ENCODE peak calls at places on chromosomes 11 and 22, in six cellular contexts. P is lower lobe of right lung, I is astrocyte of the spinal cord, J is AG09309, A is choroid plexus epithelial cell, T is A549. C is an unnamed sample.

GRCh38 chr11:13463779-13464290 is 813 bp upstream of the BTBD10 start:
- DNase-seq in P (no peak), I (no peak), J (no peak), A (no peak), T (no peak), C (peak)

GRCh38 chr11:119897576-119897975 is 168.6 kb upstream of the NECTIN1 start:
- DNase-seq in P (no peak), I (no peak), J (no peak), A (no peak), T (no peak), C (no peak)

GRCh38 chr11:59207988-59208432 is 4.7 kb downstream of the MPEG1 start:
- DNase-seq in P (no peak), I (peak), J (peak), A (peak), T (peak), C (peak)

GRCh38 chr22:19636696-19637355 is 77.5 kb upstream of the SEPTIN5 start:
- DNase-seq in P (no peak), I (no peak), J (no peak), A (no peak), T (no peak), C (no peak)

GRCh38 chr11:36148701-36149100 is 140.5 kb downstream of the COMMD9 start:
- DNase-seq in P (no peak), I (no peak), J (no peak), A (no peak), T (no peak), C (no peak)

GRCh38 chr22:43544282-43544673 is 132.5 kb downstream of the MPPED1 start:
- DNase-seq in P (no peak), I (no peak), J (no peak), A (no peak), T (no peak), C (no peak)

GRCh38 chr22:35343664-35344550 is 37.0 kb upstream of the HMOX1 start:
- DNase-seq in P (no peak), I (no peak), J (no peak), A (no peak), T (no peak), C (no peak)

GRCh38 chr11:106424111-106424510 is 346.6 kb downstream of the AASDHPPT start:
- DNase-seq in P (no peak), I (peak), J (no peak), A (peak), T (peak), C (peak)

GRCh38 chr11:116990061-116990473 is 108.2 kb downstream of the SIK3 start:
- DNase-seq in P (no peak), I (peak), J (peak), A (peak), T (no peak), C (peak)

GRCh38 chr11:35814720-35815305 is 129.0 kb upstream of the LDLRAD3 start:
- DNase-seq in P (no peak), I (no peak), J (no peak), A (no peak), T (no peak), C (no peak)

GRCh38 chr22:31496735-31497146 is 405 bp downstream of the SFI1 start:
- DNase-seq in P (peak), I (peak), J (no peak), A (no peak), T (no peak), C (no peak)

GRCh38 chr11:131932584-131933360 is 562.4 kb downstream of the NTM start:
- DNase-seq in P (no peak), I (no peak), J (no peak), A (no peak), T (no peak), C (no peak)

GRCh38 chr11:1747753-1748466 is 2.5 kb downstream of the IFITM10 start:
- DNase-seq in P (no peak), I (no peak), J (no peak), A (no peak), T (no peak), C (no peak)

GRCh38 chr11:17609536-17610401 is 62.7 kb downstream of the OTOG start:
- DNase-seq in P (no peak), I (no peak), J (no peak), A (no peak), T (no peak), C (no peak)

GRCh38 chr11:108069947-108070346 is 51.4 kb upstream of the ACAT1 start:
- DNase-seq in P (no peak), I (peak), J (peak), A (peak), T (no peak), C (peak)

GRCh38 chr22:23856721-23857605 is 712 bp upstream of the SLC2A11 start:
- DNase-seq in P (no peak), I (peak), J (no peak), A (peak), T (no peak), C (peak)

GRCh38 chr11:69343401-69344321 is 49.7 kb downstream of the MYEOV start:
- DNase-seq in P (no peak), I (no peak), J (no peak), A (no peak), T (no peak), C (no peak)

GRCh38 chr22:27983361-27983791 is 64.3 kb upstream of the PITPNB start:
- DNase-seq in P (no peak), I (no peak), J (no peak), A (no peak), T (no peak), C (no peak)

GRCh38 chr11:115415939-115416338 is 88.3 kb downstream of the CADM1 start:
- DNase-seq in P (no peak), I (no peak), J (no peak), A (no peak), T (no peak), C (no peak)

GRCh38 chr11:128448487-128448886 is 138.9 kb downstream of the ETS1 start:
- DNase-seq in P (no peak), I (peak), J (no peak), A (peak), T (peak), C (peak)
- TF ChIP-seq CTCF in P (no peak), I (no peak), J (no peak), A (peak), T (no peak), C (no peak)

GRCh38 chr22:29727248-29727551 is 7.4 kb downstream of the CABP7 start:
- DNase-seq in P (peak), I (no peak), J (no peak), A (peak), T (peak), C (no peak)
- TF ChIP-seq CTCF in P (peak), I (peak), J (peak), A (peak), T (peak), C (peak)

DNA sequence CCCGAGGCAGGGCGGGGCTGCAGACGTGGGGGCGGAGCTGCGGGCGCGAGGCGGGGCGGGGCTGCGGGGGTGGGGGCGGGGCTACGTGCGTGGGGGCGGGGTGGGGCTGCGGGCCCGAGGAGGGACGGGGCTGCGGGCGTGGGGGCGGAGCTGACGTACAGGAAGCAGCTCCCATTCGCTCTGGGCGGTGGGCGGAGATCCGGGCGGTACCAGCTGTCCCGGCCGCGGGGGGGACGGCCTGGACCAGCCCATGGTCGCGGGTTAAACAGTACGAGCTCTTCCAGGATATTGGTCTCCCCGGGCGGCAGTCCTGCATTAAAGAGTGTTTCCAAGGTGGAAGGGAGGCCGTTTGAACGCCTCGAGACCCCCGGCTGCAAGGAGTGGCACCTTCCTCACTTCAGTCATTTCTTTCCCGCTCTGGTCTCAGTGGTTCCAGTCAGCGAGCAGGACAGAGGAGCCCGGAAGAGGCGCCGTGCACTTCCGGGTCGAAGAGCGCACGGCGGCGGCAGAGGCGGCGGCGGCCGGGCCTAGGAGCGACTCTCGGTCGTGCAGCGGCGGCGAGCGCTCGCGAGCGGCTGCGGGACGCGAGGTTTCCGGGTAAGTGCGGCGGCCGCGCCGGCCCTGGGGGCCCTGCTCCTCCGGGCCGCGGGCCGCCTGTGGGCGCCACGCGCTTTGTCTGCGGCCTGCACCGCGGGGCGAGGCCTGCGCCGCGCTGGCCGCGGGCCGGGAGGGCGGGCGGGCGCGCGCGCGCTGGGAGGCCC is at the start of gene PHRF1:
- DNase-seq in P (peak), I (peak), J (peak), A (peak), T (peak), C (peak)
- TF ChIP-seq CTCF in P (no peak), I (no peak), J (no peak), A (no peak), T (no peak), C (no peak)

GRCh38 chr11:76132268-76132667 is 74.0 kb downstream of the WNT11 start:
- DNase-seq in P (no peak), I (peak), J (no peak), A (peak), T (no peak), C (no peak)

GRCh38 chr11:76131142-76131541 is 75.2 kb downstream of the WNT11 start:
- DNase-seq in P (no peak), I (no peak), J (no peak), A (no peak), T (no peak), C (no peak)

GRCh38 chr11:76134239-76134638 is 72.1 kb downstream of the WNT11 start:
- DNase-seq in P (no peak), I (no peak), J (no peak), A (no peak), T (no peak), C (no peak)

GRCh38 chr11:76129729-76130128 is 76.6 kb downstream of the WNT11 start:
- DNase-seq in P (no peak), I (no peak), J (no peak), A (no peak), T (no peak), C (no peak)

GRCh38 chr11:76131585-76131984 is 74.7 kb downstream of the WNT11 start:
- DNase-seq in P (no peak), I (no peak), J (no peak), A (no peak), T (no peak), C (no peak)
- TF ChIP-seq CTCF in P (no peak), I (no peak), J (no peak), A (no peak), T (no peak), C (no peak)

DNA sequence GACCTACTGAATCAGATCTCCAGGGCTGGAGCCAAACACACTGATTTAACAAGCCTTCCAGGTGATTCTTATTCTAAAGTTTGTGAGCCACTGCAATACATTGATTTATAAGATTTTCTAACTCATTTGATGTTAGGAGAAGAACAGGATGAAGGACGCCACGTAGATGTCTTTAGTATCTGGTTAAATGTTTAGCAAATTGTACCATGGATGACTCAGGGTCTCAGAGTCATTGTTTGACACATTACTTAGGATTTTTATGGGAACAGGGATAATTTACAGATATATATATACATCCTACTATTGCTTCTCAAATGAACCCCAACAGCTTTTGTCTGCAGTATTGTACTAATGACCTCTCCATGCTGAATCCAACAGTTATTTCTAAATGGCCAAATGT is 143.1 kb upstream of the DDI1 start:
- DNase-seq in P (no peak), I (no peak), J (no peak), A (no peak), T (no peak), C (peak)
- TF ChIP-seq CTCF in P (no peak), I (no peak), J (no peak), A (no peak), T (no peak), C (no peak)